ENCODE peak calls at places on chromosomes 13 and 19, in five cellular contexts. G is testis, B is cardiac muscle cell, V is breast epithelium, E is IMR-90. P is an unnamed sample.

GRCh38 chr13:43303040-43303729 is 279.8 kb downstream of the DNAJC15 start:
- DNase-seq in E (peak; percentile 70), V (no peak), G (peak; percentile 86), B (peak; percentile 93), P (peak; percentile 43)

GRCh38 chr13:113877149-113877990 is 13.5 kb upstream of the GAS6 start:
- DNase-seq in E (no peak), G (no peak), B (no peak), V (no peak), P (no peak)

GRCh38 chr19:14265285-14266036 is 59.5 kb upstream of the ADGRL1 start:
- DNase-seq in E (no peak), G (no peak), B (peak; percentile 20), V (no peak), P (peak; percentile 94)

GRCh38 chr13:107361666-107362065 is 793.7 kb upstream of the ARGLU1 start:
- DNase-seq in B (no peak), G (no peak), V (no peak), E (peak; percentile 82), P (no peak)

GRCh38 chr19:3543150-3544053 is 4.4 kb downstream of the TEKTIP1 start:
- DNase-seq in G (no peak), E (no peak), B (no peak), V (no peak), P (no peak)

GRCh38 chr19:10717356-10718204 is at the start of gene DNM2:
- DNase-seq in E (peak; percentile 100), G (peak; percentile 99), B (peak; percentile 99), V (peak; percentile 97), P (peak; percentile 98)

GRCh38 chr13:106291006-106291405 is 244.5 kb downstream of the EFNB2 start:
- DNase-seq in E (peak; percentile 76), V (no peak), B (no peak), G (no peak), P (no peak)

GRCh38 chr13:72960541-72960940 is 98.3 kb upstream of the KLF5 start:
- DNase-seq in G (no peak), V (no peak), B (no peak), E (no peak), P (no peak)

GRCh38 chr13:98542568-98543379 is 34.1 kb downstream of the STK24 start:
- DNase-seq in G (no peak), B (no peak), E (no peak), V (no peak), P (no peak)

GRCh38 chr13:91017031-91017668 is 330.3 kb upstream of the MIR17HG start:
- DNase-seq in G (peak; percentile 65), V (no peak), B (peak; percentile 50), E (peak; percentile 9), P (peak; percentile 78)

GRCh38 chr19:10408511-10409291 is 5.4 kb upstream of the CDC37 start:
- DNase-seq in B (no peak), G (peak; percentile 59), E (no peak), V (no peak), P (peak; percentile 37)

GRCh38 chr13:40344270-40345148 is 321.9 kb downstream of the FOXO1 start:
- DNase-seq in G (no peak), V (no peak), E (no peak), B (no peak), P (no peak)

GRCh38 chr13:66972659-66973058 is 257.5 kb downstream of the PCDH9 start:
- DNase-seq in E (peak; percentile 34), B (no peak), V (no peak), G (no peak), P (no peak)

GRCh38 chr19:14837391-14837790 is 2.4 kb upstream of the OR7A5 start:
- DNase-seq in V (no peak), B (no peak), G (peak; percentile 48), E (no peak), P (no peak)

GRCh38 chr19:14434157-14434501 is 1.0 kb downstream of the PKN1 start:
- DNase-seq in G (peak; percentile 36), E (no peak), B (no peak), V (no peak), P (no peak)

GRCh38 chr19:48987323-48987722 is 5.8 kb downstream of the GYS1 start:
- DNase-seq in V (no peak), B (no peak), G (no peak), E (no peak), P (no peak)

GRCh38 chr19:45408121-45408520 is 1.7 kb downstream of the POLR1G start:
- DNase-seq in V (no peak), E (no peak), G (no peak), B (no peak), P (no peak)

GRCh38 chr13:97141564-97142005 is 80.5 kb upstream of the MBNL2 start:
- DNase-seq in B (peak; percentile 20), V (no peak), E (peak; percentile 94), G (peak; percentile 63), P (peak; percentile 27)

GRCh38 chr19:18995804-18996241 is 37.5 kb downstream of the SUGP2 start:
- DNase-seq in B (peak; percentile 71), G (peak; percentile 70), V (no peak), E (peak; percentile 96), P (peak; percentile 81)

GRCh38 chr13:98821372-98822237 is 69.1 kb upstream of the SLC15A1 start:
- DNase-seq in V (no peak), G (no peak), E (no peak), B (peak; percentile 11), P (no peak)

GRCh38 chr19:46954502-46955004 is 65.1 kb upstream of the NPAS1 start:
- DNase-seq in B (no peak), V (no peak), E (no peak), G (no peak), P (no peak)

GRCh38 chr13:33971305-33971819 is 153.4 kb downstream of the RFC3 start:
- DNase-seq in V (no peak), E (no peak), G (no peak), B (no peak), P (no peak)

GRCh38 chr19:5514001-5514400 is 53.8 kb downstream of the TINCR start:
- DNase-seq in V (no peak), E (no peak), G (no peak), B (no peak), P (no peak)

DNA sequence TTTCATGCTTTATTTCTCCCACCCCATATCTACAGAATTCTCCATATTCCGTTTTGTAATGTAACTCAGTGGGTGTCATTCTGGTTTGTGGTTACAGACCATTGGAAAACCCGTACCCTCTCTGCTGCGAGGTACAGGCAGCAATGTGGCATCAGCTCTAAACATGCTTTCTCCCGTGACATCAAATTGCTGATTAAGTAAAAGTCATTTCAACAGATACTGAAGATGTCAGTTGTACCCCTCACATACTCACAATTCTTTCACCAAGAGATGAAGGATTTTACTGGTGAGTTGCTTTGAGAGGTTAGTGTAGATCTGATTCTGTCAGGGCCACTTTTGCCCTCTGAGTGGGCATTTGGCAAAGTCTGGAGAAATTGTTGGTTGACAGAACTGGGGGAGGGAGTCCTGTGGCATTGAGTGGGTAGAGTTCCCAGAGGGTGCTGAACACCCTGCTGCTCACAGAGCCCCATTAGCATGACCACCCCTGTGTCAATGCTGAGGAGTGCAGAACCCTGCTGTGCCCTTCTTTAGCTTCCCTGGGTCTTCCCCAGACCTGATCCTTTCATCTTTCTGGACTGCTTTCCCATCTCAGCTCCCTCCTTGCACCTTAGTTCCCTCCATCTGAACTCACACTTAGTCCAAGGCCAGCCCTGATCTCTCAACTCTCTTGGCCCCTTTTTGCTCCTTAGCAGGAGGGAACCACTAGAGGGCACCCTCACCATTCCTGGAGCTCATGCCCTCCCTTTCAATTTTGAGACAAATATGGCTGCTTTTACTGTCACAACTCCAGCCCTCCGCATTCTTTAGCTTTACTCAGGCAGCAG is 39.9 kb upstream of the CEACAM8 start:
- DNase-seq in B (no peak), E (peak; percentile 20), G (peak; percentile 49), V (no peak), P (peak; percentile 29)
- TF ChIP-seq CTCF in B (peak; percentile 82), E (peak; percentile 73), G (peak; percentile 29), V (no peak), P (peak; percentile 74)

GRCh38 chr19:13047374-13047773 is 52.1 kb downstream of the NFIX start:
- DNase-seq in E (no peak), B (no peak), V (no peak), G (no peak), P (no peak)

GRCh38 chr19:13042443-13043130 is 47.3 kb downstream of the NFIX start:
- DNase-seq in G (no peak), V (no peak), E (peak; percentile 59), B (no peak), P (no peak)

GRCh38 chr19:13044160-13044853 is 49.0 kb downstream of the NFIX start:
- DNase-seq in B (no peak), G (no peak), E (peak; percentile 62), V (no peak), P (no peak)

GRCh38 chr19:13043285-13043684 is 48.0 kb downstream of the NFIX start:
- DNase-seq in V (no peak), G (no peak), E (no peak), B (no peak), P (no peak)

DNA sequence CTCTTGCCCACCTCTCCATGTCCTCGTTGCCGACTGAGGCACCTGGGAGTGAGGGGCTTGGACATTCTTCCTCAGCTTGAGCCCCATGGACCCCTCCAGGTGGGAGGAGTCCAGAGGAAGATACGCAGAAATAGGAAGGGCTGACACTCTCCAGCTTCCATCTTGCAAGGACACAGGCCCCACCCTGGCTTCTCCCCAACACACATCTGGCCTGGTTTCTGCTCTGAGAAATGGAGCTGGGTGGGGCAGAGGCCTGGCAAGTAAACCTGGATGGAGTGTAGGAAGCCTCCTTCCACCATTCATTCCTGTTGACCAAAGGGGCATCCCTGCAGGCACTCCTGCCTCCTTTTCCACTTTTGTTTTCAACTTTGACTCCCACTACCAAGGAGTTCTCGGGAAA is 50.5 kb downstream of the NFIX start:
- DNase-seq in B (no peak), E (no peak), V (no peak), G (peak; percentile 46), P (no peak)
- H3K27me3 ChIP-seq in B (peaks cover 95% of the 10 kb centered on the region), E (no peaks in the 10 kb centered on the region), V (no peaks in the 10 kb centered on the region), G (no peaks in the 10 kb centered on the region), P (no peaks in the 10 kb centered on the region)

GRCh38 chr13:94232956-94233355 is 246.5 kb downstream of the DCT start:
- DNase-seq in V (no peak), E (no peak), G (no peak), B (no peak), P (no peak)

GRCh38 chr13:94232161-94232560 is 247.3 kb downstream of the DCT start:
- DNase-seq in G (no peak), B (no peak), E (no peak), V (no peak), P (no peak)

GRCh38 chr13:94234766-94235165 is 244.7 kb downstream of the DCT start:
- DNase-seq in G (no peak), B (no peak), E (no peak), V (no peak), P (no peak)

GRCh38 chr13:94233831-94234230 is 245.7 kb downstream of the DCT start:
- DNase-seq in V (no peak), G (no peak), E (no peak), B (no peak), P (no peak)

GRCh38 chr13:94233401-94233800 is 246.1 kb downstream of the DCT start:
- DNase-seq in G (no peak), V (no peak), B (no peak), E (peak; percentile 96), P (no peak)
- H3K4me3 ChIP-seq in G (no peak overlapping the region), V (no peak overlapping the region), B (no peak overlapping the region), E (no peak overlapping the region), P (no peak overlapping the region)

GRCh38 chr19:32287086-32287485 is 58.3 kb upstream of the ZNF507 start:
- DNase-seq in V (no peak), B (no peak), E (no peak), G (no peak), P (no peak)

GRCh38 chr19:32289566-32290210 is 55.7 kb upstream of the ZNF507 start:
- DNase-seq in V (no peak), G (no peak), E (no peak), B (no peak), P (no peak)

GRCh38 chr19:32291876-32292275 is 53.5 kb upstream of the ZNF507 start:
- DNase-seq in V (no peak), E (no peak), G (no peak), B (no peak), P (no peak)

GRCh38 chr19:32287811-32288227 is 57.6 kb upstream of the ZNF507 start:
- DNase-seq in E (peak; percentile 61), G (peak; percentile 85), V (no peak), B (peak; percentile 70), P (peak; percentile 83)
- TF ChIP-seq CTCF in E (peak; percentile 62), G (peak; percentile 21), V (no peak), B (peak; percentile 70), P (peak; percentile 90)